ENCODE peak calls at places on chromosomes 4 and X, in four cellular contexts. F is A549, G is right atrium auricular region, P is fibroblast of pulmonary artery. A is an unnamed sample.

GRCh38 chrX:123854329-123854728 is 5.5 kb upstream of the XIAP start:
- DNase-seq in F (no peak), G (no peak), P (no peak), A (peak)

GRCh38 chrX:15985937-15986336 is 131.3 kb upstream of the AP1S2 start:
- DNase-seq in F (no peak), G (no peak), P (no peak), A (no peak)

GRCh38 chr4:127634181-127634580 is 1.4 kb downstream of the INTU start:
- DNase-seq in F (no peak), G (no peak), P (peak), A (peak)

GRCh38 chrX:12975670-12975965 is 708 bp downstream of the TMSB4X start:
- DNase-seq in F (no peak), G (no peak), P (no peak), A (no peak)

GRCh38 chrX:66728818-66729271 is 90.0 kb upstream of the EDA2R start:
- DNase-seq in F (peak), G (no peak), P (peak), A (peak)

GRCh38 chr4:77564231-77564630 is 41.4 kb upstream of the CXCL13 start:
- DNase-seq in F (no peak), G (no peak), P (peak), A (peak)

GRCh38 chr4:8690216-8690786 is 97.7 kb downstream of the CPZ start:
- DNase-seq in F (no peak), G (no peak), P (no peak), A (no peak)

GRCh38 chrX:40550069-40550468 is 30.7 kb upstream of the ATP6AP2 start:
- DNase-seq in F (no peak), G (no peak), P (no peak), A (no peak)

GRCh38 chr4:95317124-95317820 is 231.5 kb downstream of the UNC5C start:
- DNase-seq in F (no peak), G (no peak), P (no peak), A (no peak)

GRCh38 chrX:91434351-91435168 is at the start of gene PABPC5:
- DNase-seq in F (peak), G (peak), P (peak), A (peak)

GRCh38 chr4:15888515-15888914 is 50.0 kb downstream of the FGFBP1 start:
- DNase-seq in F (no peak), G (no peak), P (peak), A (no peak)

GRCh38 chr4:8600686-8601085 is 8.1 kb downstream of the CPZ start:
- DNase-seq in F (no peak), G (no peak), P (no peak), A (no peak)

GRCh38 chr4:87882321-87882720 is 49.6 kb downstream of the MEPE start:
- DNase-seq in F (no peak), G (no peak), P (peak), A (peak)

GRCh38 chr4:139015269-139015947 is at the start of gene NOCT:
- DNase-seq in F (peak), G (peak), P (peak), A (peak)
- TF ChIP-seq CTCF in F (no peak), G (no peak), P (no peak), A (peak)

GRCh38 chrX:131746491-131746968 is 202.7 kb downstream of the OR13H1 start:
- DNase-seq in F (peak), G (peak), P (no peak), A (no peak)
- H3K4me3 ChIP-seq in F (peak), G (peak), P (no peak), A (no peak)

DNA sequence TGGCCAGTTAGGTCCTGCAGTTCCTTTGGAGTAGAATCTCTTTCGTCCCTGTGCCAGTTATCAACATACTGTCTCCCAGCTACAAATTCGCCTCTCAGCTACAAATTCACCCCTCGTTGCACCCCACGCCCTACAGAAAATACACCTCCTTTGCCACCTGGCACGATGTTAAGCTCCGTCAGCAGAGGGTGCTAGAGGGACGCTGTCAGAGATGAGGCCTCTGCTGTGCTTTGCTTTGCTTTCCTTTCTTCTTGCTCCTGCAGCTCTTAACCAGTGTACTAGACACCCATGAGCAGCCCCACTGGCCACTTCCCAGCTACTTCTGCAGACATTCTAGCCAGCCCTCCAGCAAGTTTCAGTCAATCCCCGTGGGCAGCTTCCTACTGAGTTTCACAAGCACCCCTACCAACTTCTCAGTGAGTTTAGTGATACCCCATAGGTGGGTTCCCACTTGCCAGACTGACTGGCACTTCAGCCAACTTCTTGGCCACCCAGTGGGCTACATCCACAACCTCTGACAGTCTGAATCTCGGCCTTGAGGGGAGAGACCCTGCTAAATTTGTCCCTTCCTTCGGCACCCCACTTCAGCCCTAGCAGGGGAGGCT is 21.8 kb downstream of the HAUS3 start:
- DNase-seq in F (peak), G (peak), P (peak), A (peak)
- TF ChIP-seq CTCF in F (peak), G (peak), P (peak), A (peak)

GRCh38 chrX:25066131-25066530 is 50.4 kb upstream of the ARX start:
- DNase-seq in F (no peak), G (no peak), P (no peak), A (no peak)
- H3K4me3 ChIP-seq in F (no peak), G (no peak), P (no peak), A (no peak)

GRCh38 chrX:29691044-29691443 is 524.3 kb upstream of the MAGEB2 start:
- DNase-seq in F (no peak), G (no peak), P (no peak), A (no peak)

GRCh38 chrX:29690061-29690460 is 525.3 kb upstream of the MAGEB2 start:
- DNase-seq in F (no peak), G (no peak), P (peak), A (peak)

DNA sequence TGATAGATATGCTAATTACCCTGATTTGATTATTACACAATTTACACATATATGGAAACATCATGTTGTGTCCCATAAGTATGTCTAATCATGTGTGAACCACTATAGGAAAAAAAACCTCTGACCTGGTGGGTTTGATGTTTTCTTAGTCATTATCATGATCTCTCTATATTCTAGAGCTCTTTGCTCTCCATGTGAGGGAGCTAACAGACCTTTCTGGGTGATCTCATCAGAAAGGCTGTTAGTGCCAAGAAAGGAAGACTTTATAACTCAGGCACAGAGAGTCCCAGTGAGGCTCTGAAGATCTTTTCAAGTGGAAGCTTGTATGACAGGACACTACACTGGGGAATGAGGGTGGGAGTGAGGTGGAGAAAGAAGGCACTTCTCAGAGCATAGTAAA is 527.7 kb upstream of the MAGEB2 start:
- DNase-seq in F (peak), G (no peak), P (peak), A (peak)
- TF ChIP-seq CTCF in F (no peak), G (no peak), P (peak), A (no peak)

GRCh38 chr4:153788419-153789276 is at the start of gene SFRP2:
- DNase-seq in F (no peak), G (no peak), P (no peak), A (no peak)
- H3K4me3 ChIP-seq in F (no peak), G (peak), P (no peak), A (no peak)

DNA sequence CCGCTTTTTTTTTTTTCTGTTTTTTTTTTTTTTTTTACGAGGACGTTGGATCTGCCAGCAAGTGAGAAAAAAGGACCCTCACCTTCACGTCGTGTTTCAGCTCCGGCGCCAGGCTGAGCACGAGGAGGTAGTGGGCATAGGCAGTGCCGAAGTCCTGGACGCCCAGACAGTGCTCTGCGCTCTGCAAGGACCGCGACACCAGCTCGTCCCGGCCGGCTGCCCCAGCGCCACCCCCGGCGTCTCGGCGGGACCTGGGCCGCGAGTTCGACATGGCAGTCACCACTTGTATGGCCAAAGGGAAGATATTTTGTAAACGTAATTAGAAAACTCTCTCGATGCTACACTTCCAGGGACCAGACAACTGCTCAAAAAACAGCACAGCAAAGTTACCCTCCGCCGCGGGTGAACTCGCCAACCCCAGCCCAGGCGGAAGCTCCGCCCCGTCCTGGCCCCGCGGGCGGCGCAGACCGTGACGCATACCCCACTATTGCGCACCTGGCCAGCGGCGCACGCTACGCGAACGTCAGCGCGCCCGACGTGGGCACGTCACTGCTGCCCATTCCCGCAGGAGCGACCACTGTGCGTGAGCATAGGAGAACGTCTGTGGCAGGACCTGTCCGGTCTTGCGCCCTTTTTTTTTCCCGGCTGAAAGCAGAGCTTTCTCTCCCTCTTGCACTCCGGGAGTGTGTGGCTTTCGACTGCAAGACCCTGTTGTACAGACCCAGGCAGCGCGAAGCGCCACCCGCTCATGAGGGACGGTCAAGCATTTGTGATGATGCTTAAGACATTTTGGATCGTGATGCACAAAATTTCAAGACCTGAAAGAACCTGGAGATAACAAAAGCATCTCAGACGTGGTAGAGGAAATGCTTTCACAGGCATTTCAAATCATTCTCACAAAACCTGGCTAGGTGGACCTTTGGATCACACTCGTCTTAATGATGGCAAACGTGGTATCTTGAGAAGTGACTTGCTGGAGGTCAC is at the start of gene PRMT9:
- DNase-seq in F (peak), G (peak), P (peak), A (peak)
- TF ChIP-seq CTCF in F (no peak), G (no peak), P (no peak), A (no peak)

DNA sequence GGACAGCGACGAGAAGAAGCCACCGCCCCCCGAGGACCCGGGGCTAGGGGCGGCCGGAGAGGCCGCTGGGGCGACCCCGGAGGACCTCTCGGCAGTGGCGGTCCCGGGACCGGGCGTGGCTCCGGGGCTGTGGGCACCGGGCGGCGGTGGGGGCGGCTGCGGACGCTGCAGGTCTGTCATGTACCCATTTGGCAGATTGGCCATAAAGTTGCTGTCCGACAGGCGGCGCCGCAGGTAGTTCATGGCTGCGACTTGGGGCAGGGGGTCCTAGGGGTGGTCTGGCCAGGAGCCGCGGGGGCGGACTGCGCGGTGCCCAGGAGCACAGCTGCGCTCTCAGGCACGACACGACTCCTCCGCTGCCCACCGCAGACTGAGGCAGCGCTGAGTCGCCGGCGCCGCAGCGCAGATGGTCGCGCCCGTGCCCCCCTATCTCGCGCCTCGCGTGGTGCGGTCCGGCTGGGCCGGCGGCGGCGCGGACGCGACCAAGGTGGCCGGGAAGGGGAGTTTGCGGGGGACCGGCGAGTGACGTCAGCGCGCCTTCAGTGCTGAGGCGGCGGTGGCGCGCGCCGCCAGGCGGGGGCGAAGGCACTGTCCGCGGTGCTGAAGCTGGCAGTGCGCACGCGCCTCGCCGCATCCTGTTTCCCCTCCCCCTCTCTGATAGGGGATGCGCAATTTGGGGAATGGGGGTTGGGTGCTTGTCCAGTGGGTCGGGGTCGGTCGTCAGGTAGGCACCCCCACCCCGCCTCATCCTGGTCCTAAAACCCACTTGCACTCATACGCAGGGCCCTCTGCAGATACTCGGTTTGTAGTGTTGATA is at the start of gene SYN1:
- DNase-seq in F (peak), G (peak), P (peak), A (peak)
- H3K4me3 ChIP-seq in F (peak), G (peak), P (peak), A (peak)

A was measured in cardiac fibroblast.